ENCODE peak calls at places on chromosomes 16 and 17, in four cellular contexts. Y, I, N and Z are unnamed samples.

GRCh38 chr17:35799942-35800341 is 4.5 kb upstream of the MMP28 start:
- DNase-seq in Y (no peak), I (no peak), N (peak), Z (peak)

GRCh38 chr17:28347261-28347891 is 10.0 kb downstream of the POLDIP2 start:
- DNase-seq in Y (no peak), I (no peak), N (peak), Z (no peak)

GRCh38 chr16:27096375-27096774 is 29.6 kb downstream of the C16orf82 start:
- DNase-seq in Y (no peak), I (no peak), N (no peak), Z (no peak)

GRCh38 chr16:89613954-89614459 is 565 bp downstream of the DPEP1 start:
- DNase-seq in Y (no peak), I (no peak), N (no peak), Z (no peak)

GRCh38 chr17:19720631-19721426 is 4.4 kb upstream of the SLC47A2 start:
- DNase-seq in Y (no peak), I (no peak), N (no peak), Z (no peak)

GRCh38 chr17:18185832-18186231 is 2.2 kb downstream of the ALKBH5 start:
- DNase-seq in Y (no peak), I (no peak), N (peak), Z (peak)

GRCh38 chr16:67087803-67088202 is 21.9 kb upstream of the PHAF1 start:
- DNase-seq in Y (no peak), I (no peak), N (no peak), Z (no peak)

GRCh38 chr17:28567604-28568003 is 3.7 kb downstream of the PIGS start:
- DNase-seq in Y (no peak), I (no peak), N (no peak), Z (no peak)

GRCh38 chr17:66717680-66718079 is 117.2 kb upstream of the CACNG5 start:
- DNase-seq in Y (no peak), I (no peak), N (no peak), Z (peak)

GRCh38 chr17:1644493-1645206 is 882 bp downstream of the SCARF1 start:
- DNase-seq in Y (no peak), I (no peak), N (peak), Z (no peak)

GRCh38 chr16:69511641-69512040 is 54.1 kb upstream of the NFAT5 start:
- DNase-seq in Y (no peak), I (no peak), N (no peak), Z (no peak)

GRCh38 chr16:50245417-50246298 is 20.7 kb upstream of the ADCY7 start:
- DNase-seq in Y (no peak), I (peak), N (peak), Z (peak)

GRCh38 chr16:79638386-79639106 is 38.0 kb upstream of the MAF start:
- DNase-seq in Y (no peak), I (no peak), N (no peak), Z (no peak)

GRCh38 chr16:19872179-19872863 is 12.3 kb downstream of the GPRC5B start:
- DNase-seq in Y (no peak), I (no peak), N (no peak), Z (no peak)

GRCh38 chr17:34300652-34301390 is 15.3 kb downstream of the CCL11 start:
- DNase-seq in Y (no peak), I (no peak), N (peak), Z (no peak)

GRCh38 chr17:15782809-15783208 is 50.7 kb downstream of the TBC1D26 start:
- DNase-seq in Y (no peak), I (no peak), N (no peak), Z (peak)

GRCh38 chr16:47965439-47965838 is 190.4 kb downstream of the ABCC12 start:
- DNase-seq in Y (no peak), I (no peak), N (peak), Z (no peak)

GRCh38 chr16:11563493-11564040 is 23.2 kb downstream of the LITAF start:
- DNase-seq in Y (no peak), I (no peak), N (no peak), Z (no peak)

GRCh38 chr16:15466131-15466530 is 31.7 kb downstream of the BMERB1 start:
- DNase-seq in Y (no peak), I (no peak), N (no peak), Z (no peak)

GRCh38 chr17:64940055-64940454 is 20.8 kb upstream of the LRRC37A3 start:
- DNase-seq in Y (no peak), I (no peak), N (no peak), Z (no peak)

GRCh38 chr16:28073836-28074235 is 10.3 kb upstream of the GSG1L start:
- DNase-seq in Y (no peak), I (no peak), N (no peak), Z (no peak)

GRCh38 chr17:43543300-43543699 is 2.8 kb downstream of the ETV4 start:
- DNase-seq in Y (no peak), I (no peak), N (no peak), Z (no peak)

GRCh38 chr16:75250089-75250808 is 1.2 kb downstream of the BCAR1 start:
- DNase-seq in Y (no peak), I (no peak), N (no peak), Z (peak)

GRCh38 chr17:65817951-65818350 is 256.5 kb upstream of the AXIN2 start:
- DNase-seq in Y (no peak), I (no peak), N (no peak), Z (no peak)

GRCh38 chr17:19288453-19288852 is 51.3 kb downstream of the EPN2 start:
- DNase-seq in Y (no peak), I (no peak), N (no peak), Z (no peak)

GRCh38 chr17:54899721-54900456 is 763 bp upstream of the TOM1L1 start:
- DNase-seq in Y (no peak), I (no peak), N (no peak), Z (peak)

GRCh38 chr16:89104930-89105571 is 11.4 kb downstream of the ACSF3 start:
- DNase-seq in Y (peak), I (no peak), N (no peak), Z (no peak)

GRCh38 chr17:57433396-57433944 is 177.1 kb downstream of the MSI2 start:
- DNase-seq in Y (no peak), I (no peak), N (no peak), Z (no peak)

GRCh38 chr17:1325766-1326165 is 46.3 kb downstream of the TRARG1 start:
- DNase-seq in Y (no peak), I (no peak), N (no peak), Z (no peak)

GRCh38 chr17:81020767-81021497 is 14.0 kb upstream of the BAIAP2 start:
- DNase-seq in Y (no peak), I (no peak), N (no peak), Z (no peak)

GRCh38 chr17:72539981-72540897 is 419.4 kb downstream of the SOX9 start:
- DNase-seq in Y (peak), I (peak), N (peak), Z (peak)